ENCODE peak calls at places on chromosomes 5 and 9, in four cellular contexts. One of them, this sample, is unnamed.

GRCh38 chr9:118059520-118060278 is 355.5 kb downstream of the TLR4 start:
- DNase-seq in transverse colon: no peak
- DNase-seq in HCT116: no peak
- DNase-seq in K562: peak
- DNase-seq in this sample: no peak

GRCh38 chr5:42951847-42952411 is 88.2 kb downstream of the ANXA2R start:
- DNase-seq in transverse colon: peak
- DNase-seq in HCT116: no peak
- DNase-seq in K562: no peak
- DNase-seq in this sample: peak

GRCh38 chr5:122089096-122089495 is 11.0 kb upstream of the LOX start:
- DNase-seq in transverse colon: no peak
- DNase-seq in HCT116: no peak
- DNase-seq in K562: no peak
- DNase-seq in this sample: no peak

GRCh38 chr5:159510282-159510681 is 180.0 kb upstream of the IL12B start:
- DNase-seq in transverse colon: peak
- DNase-seq in HCT116: no peak
- DNase-seq in K562: no peak
- DNase-seq in this sample: no peak

GRCh38 chr5:9924614-9925013 is 294.5 kb upstream of the TAS2R1 start:
- DNase-seq in transverse colon: no peak
- DNase-seq in HCT116: peak
- DNase-seq in K562: no peak
- DNase-seq in this sample: no peak

GRCh38 chr5:103111458-103111857 is 8.5 kb downstream of the GIN1 start:
- DNase-seq in transverse colon: no peak
- DNase-seq in HCT116: no peak
- DNase-seq in K562: no peak
- DNase-seq in this sample: no peak

GRCh38 chr5:172782169-172783039 is 11.4 kb upstream of the DUSP1 start:
- DNase-seq in transverse colon: peak
- DNase-seq in HCT116: no peak
- DNase-seq in K562: no peak
- DNase-seq in this sample: no peak

GRCh38 chr5:78509884-78510769 is 138.4 kb downstream of the LHFPL2 start:
- DNase-seq in transverse colon: peak
- DNase-seq in HCT116: no peak
- DNase-seq in K562: peak
- DNase-seq in this sample: peak

GRCh38 chr5:172770675-172771438 is at the start of gene DUSP1:
- DNase-seq in transverse colon: peak
- DNase-seq in HCT116: peak
- DNase-seq in K562: peak
- DNase-seq in this sample: peak

GRCh38 chr5:160173-160510 is 31.2 kb upstream of the LRRC14B start:
- DNase-seq in transverse colon: no peak
- DNase-seq in HCT116: no peak
- DNase-seq in K562: no peak
- DNase-seq in this sample: no peak

GRCh38 chr5:84237126-84237525 is 147.6 kb downstream of the EDIL3 start:
- DNase-seq in transverse colon: no peak
- DNase-seq in HCT116: no peak
- DNase-seq in K562: no peak
- DNase-seq in this sample: no peak

GRCh38 chr5:77138981-77139380 is 51.9 kb upstream of the ZBED3 start:
- DNase-seq in transverse colon: no peak
- DNase-seq in HCT116: no peak
- DNase-seq in K562: peak
- DNase-seq in this sample: no peak

GRCh38 chr5:93058309-93058708 is 522.7 kb downstream of the NR2F1-AS1 start:
- DNase-seq in transverse colon: no peak
- DNase-seq in HCT116: no peak
- DNase-seq in K562: no peak
- DNase-seq in this sample: no peak

DNA sequence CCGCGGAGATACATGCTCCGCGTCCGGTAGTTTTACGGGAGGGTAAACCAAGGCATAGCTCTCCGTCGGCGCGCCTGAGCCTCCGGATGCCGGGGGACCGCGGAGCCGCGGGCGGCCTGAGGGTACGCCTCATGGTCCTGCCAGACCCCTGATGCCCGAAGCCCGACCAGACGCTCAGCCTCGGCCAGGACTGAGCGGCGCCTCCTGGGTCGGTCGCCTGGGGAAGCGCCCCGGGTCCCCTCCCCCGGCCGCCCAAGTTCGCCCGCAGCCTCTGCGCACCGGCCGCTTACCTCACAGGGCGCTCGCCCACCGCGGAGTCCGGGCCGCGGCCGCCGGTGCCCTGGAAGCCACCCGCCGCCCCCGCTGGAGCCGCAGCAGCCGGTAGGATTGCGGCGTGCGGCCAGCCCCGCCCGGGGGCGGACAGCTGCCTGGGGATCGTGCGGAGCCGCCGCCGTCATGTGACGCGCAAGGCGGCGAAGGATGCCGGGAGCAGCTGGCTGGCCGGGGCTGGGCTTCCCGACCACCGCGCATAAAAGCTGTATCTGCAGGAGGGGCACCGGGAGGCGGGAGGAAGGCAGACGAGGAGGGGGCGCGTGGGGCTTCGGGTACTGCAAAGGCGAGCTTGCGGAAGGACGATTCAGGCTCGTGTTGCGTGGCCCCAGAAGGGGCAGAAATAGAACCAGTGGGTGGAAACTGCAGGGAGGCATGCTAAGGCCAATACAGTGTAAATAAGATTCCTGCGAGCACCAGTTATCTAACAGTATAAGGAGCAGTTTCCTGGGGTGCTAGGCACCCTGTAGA is at the start of gene FBXO10:
- DNase-seq in transverse colon: peak
- DNase-seq in HCT116: no peak
- DNase-seq in K562: no peak
- DNase-seq in this sample: peak
- TF ChIP-seq POLR2A in transverse colon: peak
- TF ChIP-seq POLR2A in HCT116: no peak
- TF ChIP-seq POLR2A in K562: no peak
- TF ChIP-seq POLR2A in this sample: peak

GRCh38 chr5:67013719-67014118 is 182.9 kb downstream of the CD180 start:
- DNase-seq in transverse colon: no peak
- DNase-seq in HCT116: no peak
- DNase-seq in K562: no peak
- DNase-seq in this sample: no peak
- TF ChIP-seq POLR2AphosphoS5 in transverse colon: no peak
- TF ChIP-seq POLR2AphosphoS5 in HCT116: no peak
- TF ChIP-seq POLR2AphosphoS5 in K562: no peak
- TF ChIP-seq POLR2AphosphoS5 in this sample: no peak

DNA sequence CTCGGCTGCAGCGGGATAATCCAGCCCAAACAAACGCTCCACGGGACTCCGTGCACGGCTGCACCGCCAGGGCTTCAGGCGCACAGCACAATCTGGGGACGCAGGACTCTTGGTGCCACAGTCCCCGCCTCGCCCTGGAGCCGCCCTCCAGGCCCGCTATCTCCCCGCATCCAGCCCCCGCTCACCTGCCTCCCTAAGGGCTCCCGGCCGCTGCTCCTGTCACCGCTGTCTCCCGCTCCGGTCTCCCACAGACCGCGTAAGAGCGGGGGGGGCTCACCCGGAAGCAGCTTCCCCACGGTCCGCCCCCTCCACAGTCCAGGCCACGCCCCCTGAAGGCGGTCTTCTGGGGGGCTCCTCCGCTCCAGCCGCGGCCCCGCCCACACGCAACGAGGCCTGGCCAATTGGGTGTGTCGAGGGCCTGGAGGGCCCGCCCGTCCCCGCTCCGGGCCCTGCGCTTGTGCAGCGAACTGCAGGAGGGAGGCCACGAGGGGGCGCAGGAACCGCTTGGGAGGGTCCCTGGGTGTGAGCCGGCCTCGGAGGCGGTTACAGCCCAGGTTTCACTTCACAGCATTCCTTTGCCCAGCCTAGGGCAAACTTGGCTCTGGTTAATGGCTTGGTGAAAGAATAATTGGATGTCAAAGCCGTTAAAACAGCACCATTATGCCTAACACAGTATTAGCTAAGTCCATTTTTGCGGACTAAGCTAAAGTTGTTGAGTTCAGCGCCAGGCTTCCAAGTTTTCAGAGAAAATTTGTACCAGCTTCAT is at the start of gene ALAD:
- DNase-seq in transverse colon: peak
- DNase-seq in HCT116: peak
- DNase-seq in K562: peak
- DNase-seq in this sample: peak
- TF ChIP-seq POLR2A in transverse colon: peak
- TF ChIP-seq POLR2A in HCT116: peak
- TF ChIP-seq POLR2A in K562: peak
- TF ChIP-seq POLR2A in this sample: peak

DNA sequence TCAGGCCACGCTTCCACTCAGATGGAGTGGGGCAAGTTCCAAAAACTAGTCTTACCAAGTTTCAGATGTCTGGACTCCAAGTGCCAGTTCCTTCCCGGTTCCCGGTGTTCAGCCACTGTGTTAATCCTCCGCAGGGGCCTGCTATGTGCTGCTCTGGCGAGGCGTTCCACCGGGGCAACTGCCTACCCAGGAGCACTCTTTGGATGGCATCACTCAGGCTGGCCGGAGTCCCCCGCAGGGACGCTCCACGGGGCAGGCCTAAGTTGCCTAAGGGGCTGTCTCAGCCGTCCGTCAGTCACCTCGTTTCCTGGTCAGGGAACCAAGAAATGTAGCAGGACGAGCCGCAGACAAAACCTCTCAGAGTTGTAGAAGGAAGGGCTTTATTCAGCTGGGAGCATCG is 5.2 kb downstream of the RPS23 start:
- DNase-seq in transverse colon: no peak
- DNase-seq in HCT116: no peak
- DNase-seq in K562: no peak
- DNase-seq in this sample: no peak
- TF ChIP-seq POLR2AphosphoS5 in transverse colon: no peak
- TF ChIP-seq POLR2AphosphoS5 in HCT116: no peak
- TF ChIP-seq POLR2AphosphoS5 in K562: no peak
- TF ChIP-seq POLR2AphosphoS5 in this sample: no peak

DNA sequence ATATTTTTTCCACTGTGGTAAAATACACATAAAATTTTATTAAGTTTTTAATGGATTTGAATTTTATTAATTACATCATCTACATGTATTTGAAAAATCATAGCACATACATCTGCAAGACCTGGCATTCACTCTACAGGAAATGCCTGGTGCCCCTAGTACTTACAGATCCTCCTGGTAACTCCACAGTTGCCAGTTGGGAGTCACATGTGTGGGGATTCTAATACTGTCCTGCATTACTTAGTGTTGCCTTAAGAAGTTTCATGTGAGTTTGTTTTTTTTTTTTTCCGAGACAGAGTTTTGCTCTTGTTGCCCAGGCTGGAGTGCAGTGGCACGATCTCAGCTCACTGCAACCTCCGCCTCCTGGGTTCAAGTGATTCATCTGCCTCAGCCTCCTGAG is 18.1 kb downstream of the KDM3B start:
- DNase-seq in transverse colon: no peak
- DNase-seq in HCT116: no peak
- DNase-seq in K562: no peak
- DNase-seq in this sample: no peak
- TF ChIP-seq POLR2A in transverse colon: no peak
- TF ChIP-seq POLR2A in HCT116: no peak
- TF ChIP-seq POLR2A in K562: no peak
- TF ChIP-seq POLR2A in this sample: no peak

DNA sequence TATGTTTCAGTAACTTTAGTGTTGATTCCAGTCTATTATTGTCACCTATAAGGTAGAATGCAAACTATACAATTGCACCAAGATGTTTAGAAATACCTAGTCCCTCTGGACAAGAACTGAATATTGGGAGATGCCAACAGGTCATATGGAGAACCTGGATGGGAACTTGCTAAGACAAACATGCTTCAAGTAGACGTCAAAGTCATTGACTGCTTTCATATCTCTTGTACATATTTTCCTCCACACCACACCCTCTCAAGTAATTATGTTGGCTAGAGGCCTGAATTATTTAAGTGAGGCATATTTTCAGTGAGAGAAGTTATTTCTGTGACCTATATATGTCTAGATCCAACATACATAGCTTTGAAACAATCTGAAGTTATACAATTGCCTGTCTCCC is 453.3 kb downstream of the ELAVL2 start:
- DNase-seq in transverse colon: no peak
- DNase-seq in HCT116: no peak
- DNase-seq in K562: no peak
- DNase-seq in this sample: no peak
- TF ChIP-seq POLR2AphosphoS5 in transverse colon: no peak
- TF ChIP-seq POLR2AphosphoS5 in HCT116: no peak
- TF ChIP-seq POLR2AphosphoS5 in K562: no peak
- TF ChIP-seq POLR2AphosphoS5 in this sample: no peak

GRCh38 chr5:96070625-96071246 is 109.1 kb upstream of the ELL2 start:
- DNase-seq in transverse colon: no peak
- DNase-seq in HCT116: no peak
- DNase-seq in K562: no peak
- DNase-seq in this sample: no peak

GRCh38 chr5:96072791-96073165 is 111.1 kb upstream of the ELL2 start:
- DNase-seq in transverse colon: no peak
- DNase-seq in HCT116: no peak
- DNase-seq in K562: no peak
- DNase-seq in this sample: no peak

GRCh38 chr5:96074460-96075254 is 113.0 kb upstream of the ELL2 start:
- DNase-seq in transverse colon: no peak
- DNase-seq in HCT116: no peak
- DNase-seq in K562: no peak
- DNase-seq in this sample: no peak

GRCh38 chr5:96075579-96076289 is 114.1 kb upstream of the ELL2 start:
- DNase-seq in transverse colon: no peak
- DNase-seq in HCT116: no peak
- DNase-seq in K562: no peak
- DNase-seq in this sample: no peak

GRCh38 chr5:96072138-96072790 is 110.6 kb upstream of the ELL2 start:
- DNase-seq in transverse colon: no peak
- DNase-seq in HCT116: no peak
- DNase-seq in K562: no peak
- DNase-seq in this sample: no peak
- TF ChIP-seq POLR2A in transverse colon: no peak
- TF ChIP-seq POLR2A in HCT116: no peak
- TF ChIP-seq POLR2A in K562: no peak
- TF ChIP-seq POLR2A in this sample: no peak

DNA sequence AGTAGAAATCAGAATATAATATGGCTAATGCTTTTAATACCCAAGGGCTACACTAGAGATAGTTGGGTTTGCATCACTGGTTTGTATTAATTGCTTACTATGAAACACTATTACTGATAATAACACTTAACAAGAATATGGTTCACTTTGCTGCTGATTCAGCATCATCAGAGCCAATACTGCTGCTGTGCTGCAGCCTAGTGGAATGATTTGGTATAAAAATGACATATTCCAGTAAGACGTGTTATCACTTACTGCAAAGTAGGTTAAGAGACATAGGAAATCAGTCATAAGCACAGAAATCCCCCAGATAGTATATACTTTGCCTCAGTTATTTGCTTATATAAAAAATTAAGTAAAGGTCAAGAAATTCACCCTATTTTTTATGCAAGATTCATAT is 2.8 kb downstream of the CDH10 start:
- DNase-seq in transverse colon: no peak
- DNase-seq in HCT116: no peak
- DNase-seq in K562: peak
- DNase-seq in this sample: no peak
- TF ChIP-seq POLR2AphosphoS5 in transverse colon: no peak
- TF ChIP-seq POLR2AphosphoS5 in HCT116: no peak
- TF ChIP-seq POLR2AphosphoS5 in K562: no peak
- TF ChIP-seq POLR2AphosphoS5 in this sample: no peak